ENCODE peak calls at places on chromosomes 3 and 15, in seven cellular contexts. M, B, U, L, X, Q and K are unnamed samples. For H3K4me1, the result is how much of the 10 kb centered on the place peaks cover.

GRCh38 chr3:10194328-10195071 is 29.8 kb downstream of the IRAK2 start:
- DNase-seq in M (no peak), B (no peak), U (no peak), L (no peak), X (peak), Q (no peak), K (peak)

GRCh38 chr3:132283440-132283839 is 33.8 kb upstream of the ACP3 start:
- DNase-seq in M (no peak), B (no peak), U (no peak), L (peak), X (no peak), Q (peak), K (no peak)

GRCh38 chr3:138303474-138303873 is 26.2 kb downstream of the NME9 start:
- DNase-seq in M (no peak), B (no peak), U (no peak), L (no peak), X (no peak), Q (no peak), K (no peak)

GRCh38 chr15:99504823-99505551 is 60.8 kb upstream of the MEF2A start:
- DNase-seq in M (no peak), B (no peak), U (peak), L (peak), X (no peak), Q (peak), K (no peak)

GRCh38 chr3:173411288-173412064 is 13.9 kb downstream of the NLGN1 start:
- DNase-seq in M (no peak), B (peak), U (peak), L (no peak), X (no peak), Q (peak), K (no peak)

GRCh38 chr3:9970020-9970652 is 16.5 kb downstream of the EMC3 start:
- DNase-seq in M (no peak), B (no peak), U (peak), L (no peak), X (no peak), Q (peak), K (peak)

GRCh38 chr3:174191895-174192294 is 667.2 kb upstream of the NAALADL2 start:
- DNase-seq in M (no peak), B (no peak), U (no peak), L (no peak), X (no peak), Q (no peak), K (no peak)

GRCh38 chr3:139264375-139264774 is 79.4 kb upstream of the MRPS22 start:
- DNase-seq in M (no peak), B (no peak), U (no peak), L (no peak), X (no peak), Q (no peak), K (no peak)

GRCh38 chr3:55702822-55703221 is 215.7 kb upstream of the WNT5A start:
- DNase-seq in M (no peak), B (no peak), U (no peak), L (no peak), X (no peak), Q (no peak), K (no peak)

GRCh38 chr15:75751116-75751875 is 38.6 kb upstream of the CSPG4 start:
- DNase-seq in M (no peak), B (no peak), U (no peak), L (peak), X (no peak), Q (no peak), K (no peak)

GRCh38 chr15:55654541-55654940 is 66.4 kb upstream of the PYGO1 start:
- DNase-seq in M (no peak), B (no peak), U (peak), L (no peak), X (no peak), Q (peak), K (no peak)

GRCh38 chr3:55483196-55484095 is 3.7 kb downstream of the WNT5A start:
- DNase-seq in M (no peak), B (no peak), U (no peak), L (peak), X (no peak), Q (no peak), K (peak)

GRCh38 chr15:65791335-65792129 is 561 bp downstream of the DENND4A start:
- DNase-seq in M (no peak), B (peak), U (no peak), L (no peak), X (no peak), Q (peak), K (peak)

GRCh38 chr3:24640330-24640877 is 145.8 kb upstream of the THRB start:
- DNase-seq in M (no peak), B (no peak), U (no peak), L (no peak), X (no peak), Q (peak), K (peak)

GRCh38 chr15:68304611-68305337 is 27.2 kb downstream of the FEM1B start:
- DNase-seq in M (no peak), B (no peak), U (no peak), L (peak), X (no peak), Q (no peak), K (peak)

GRCh38 chr3:171028025-171028778 is 1.7 kb upstream of the SLC2A2 start:
- DNase-seq in M (no peak), B (peak), U (peak), L (peak), X (peak), Q (peak), K (peak)

GRCh38 chr3:33491697-33492096 is 51.5 kb upstream of the UBP1 start:
- DNase-seq in M (no peak), B (no peak), U (no peak), L (no peak), X (no peak), Q (no peak), K (no peak)

GRCh38 chr3:100042144-100042543 is 72.2 kb downstream of the FILIP1L start:
- DNase-seq in M (no peak), B (no peak), U (peak), L (no peak), X (no peak), Q (peak), K (peak)

GRCh38 chr15:60003243-60004018 is 680 bp upstream of the FOXB1 start:
- DNase-seq in M (no peak), B (no peak), U (no peak), L (peak), X (peak), Q (no peak), K (no peak)

GRCh38 chr3:149152420-149152819 is 23.0 kb downstream of the HPS3 start:
- DNase-seq in M (no peak), B (no peak), U (peak), L (no peak), X (no peak), Q (peak), K (peak)

GRCh38 chr15:40044717-40045571 is 6.0 kb upstream of the SRP14 start:
- DNase-seq in M (peak), B (peak), U (peak), L (peak), X (peak), Q (peak), K (no peak)
- H3K4me1 ChIP-seq in M (under half), B (under half), U (under half), L (under half), X (half or more), Q (under half), K (under half)

GRCh38 chr3:126578702-126579101 is 20.0 kb upstream of the C3orf22 start:
- DNase-seq in M (no peak), B (no peak), U (no peak), L (no peak), X (no peak), Q (no peak), K (no peak)
- H3K27ac ChIP-seq in M (no peak), B (no peak), U (no peak), L (no peak), X (no peak), Q (no peak), K (no peak)

GRCh38 chr3:159797771-159798170 is 190.9 kb upstream of the IL12A start:
- DNase-seq in M (no peak), B (no peak), U (no peak), L (no peak), X (no peak), Q (no peak), K (no peak)
- H3K4me1 ChIP-seq in M (under half), B (under half), U (under half), L (under half), X (under half), Q (under half), K (under half)

GRCh38 chr3:13415236-13416001 is 4.7 kb downstream of the NUP210 start:
- DNase-seq in M (no peak), B (no peak), U (no peak), L (no peak), X (no peak), Q (no peak), K (no peak)

GRCh38 chr3:13420051-13420816 is at the start of gene NUP210:
- DNase-seq in M (no peak), B (peak), U (no peak), L (peak), X (no peak), Q (no peak), K (no peak)

GRCh38 chr3:13416002-13416793 is 3.9 kb downstream of the NUP210 start:
- DNase-seq in M (no peak), B (no peak), U (no peak), L (peak), X (no peak), Q (no peak), K (no peak)

GRCh38 chr3:13420817-13421755 is 964 bp upstream of the NUP210 start:
- DNase-seq in M (peak), B (peak), U (no peak), L (peak), X (peak), Q (no peak), K (no peak)

DNA sequence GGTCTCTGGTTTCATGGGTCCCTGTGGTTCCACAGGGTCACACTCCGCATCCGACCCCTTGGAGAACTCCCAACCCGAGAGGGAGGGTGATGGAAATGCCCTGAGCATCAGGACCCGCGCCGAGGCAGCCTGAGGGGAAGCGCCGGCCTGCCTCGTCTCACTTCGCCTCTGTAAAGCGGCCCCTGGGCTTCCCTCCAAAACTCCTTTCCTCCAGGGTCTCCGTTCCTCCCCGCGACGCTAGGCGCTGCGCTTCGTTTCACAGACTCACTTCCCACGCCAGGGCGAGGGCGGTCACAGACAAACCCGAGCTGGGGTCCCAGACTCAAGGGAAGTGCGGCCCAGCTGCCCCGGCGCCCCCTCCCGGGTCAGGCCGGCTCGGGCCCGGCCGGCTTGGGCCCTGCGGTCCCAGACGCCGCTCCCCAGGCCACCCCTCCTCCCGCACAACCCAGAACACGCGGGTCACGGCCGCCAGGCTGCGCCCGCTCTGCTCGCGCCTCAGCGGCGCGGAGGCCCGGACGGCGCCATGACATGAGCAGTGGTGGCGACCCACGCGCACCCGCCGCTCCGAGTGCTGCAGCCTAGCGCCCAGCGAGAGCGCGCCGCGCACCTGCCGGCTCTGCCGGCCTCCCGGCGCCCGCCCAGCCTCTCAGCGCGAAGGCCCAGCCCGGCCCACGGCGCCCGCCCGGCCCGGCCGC is 619 bp downstream of the NUP210 start:
- DNase-seq in M (no peak), B (peak), U (no peak), L (peak), X (peak), Q (no peak), K (no peak)
- H3K27ac ChIP-seq in M (peak), B (peak), U (no peak), L (no peak), X (peak), Q (no peak), K (no peak)

DNA sequence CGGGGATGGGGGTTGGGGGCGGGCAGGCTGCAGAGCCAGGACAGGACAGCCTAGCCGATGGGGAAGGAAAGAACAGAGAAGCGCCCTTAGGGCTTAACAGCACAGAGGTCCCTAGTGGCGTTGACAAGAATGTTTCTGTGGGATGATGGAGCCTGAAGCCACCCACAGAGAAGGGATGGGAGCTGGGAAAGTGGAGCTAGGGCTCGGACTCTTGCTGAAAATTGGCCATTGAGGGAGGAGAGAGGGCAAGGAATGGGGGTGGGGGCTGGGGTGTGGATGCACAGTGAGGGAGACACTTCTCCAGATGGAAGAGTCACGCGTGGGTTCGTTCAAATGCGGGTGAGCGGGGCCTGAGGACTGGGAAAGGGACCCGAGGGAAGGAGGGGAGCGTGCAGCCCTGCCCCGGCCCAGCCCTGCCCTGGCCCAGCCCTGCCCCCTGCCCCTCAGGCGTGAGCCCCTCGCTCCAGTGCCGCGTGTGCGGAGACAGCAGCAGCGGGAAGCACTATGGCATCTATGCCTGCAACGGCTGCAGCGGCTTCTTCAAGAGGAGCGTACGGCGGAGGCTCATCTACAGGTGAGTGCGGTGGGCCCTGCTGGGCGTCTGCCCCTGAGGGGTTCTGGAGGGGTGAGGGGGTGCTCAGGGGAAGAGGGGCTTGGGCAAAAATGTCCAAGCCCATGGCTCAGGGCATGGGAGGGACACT is 832 bp downstream of the NR2E3 start:
- DNase-seq in M (no peak), B (no peak), U (no peak), L (no peak), X (no peak), Q (no peak), K (no peak)
- H3K4me1 ChIP-seq in M (under half), B (under half), U (under half), L (under half), X (under half), Q (under half), K (under half)

GRCh38 chr3:31966978-31967592 is 14.0 kb downstream of the OSBPL10 start:
- DNase-seq in M (no peak), B (no peak), U (no peak), L (no peak), X (no peak), Q (no peak), K (no peak)
- H3K27ac ChIP-seq in M (no peak), B (no peak), U (peak), L (no peak), X (no peak), Q (no peak), K (peak)

GRCh38 chr3:13086594-13086993 is 13.4 kb upstream of the IQSEC1 start:
- DNase-seq in M (no peak), B (no peak), U (no peak), L (no peak), X (no peak), Q (no peak), K (no peak)
- H3K4me1 ChIP-seq in M (under half), B (under half), U (under half), L (under half), X (under half), Q (under half), K (under half)

GRCh38 chr3:14359348-14359747 is 43.1 kb upstream of the SLC6A6 start:
- DNase-seq in M (no peak), B (no peak), U (no peak), L (no peak), X (no peak), Q (no peak), K (no peak)
- H3K27ac ChIP-seq in M (no peak), B (no peak), U (no peak), L (no peak), X (no peak), Q (no peak), K (no peak)

DNA sequence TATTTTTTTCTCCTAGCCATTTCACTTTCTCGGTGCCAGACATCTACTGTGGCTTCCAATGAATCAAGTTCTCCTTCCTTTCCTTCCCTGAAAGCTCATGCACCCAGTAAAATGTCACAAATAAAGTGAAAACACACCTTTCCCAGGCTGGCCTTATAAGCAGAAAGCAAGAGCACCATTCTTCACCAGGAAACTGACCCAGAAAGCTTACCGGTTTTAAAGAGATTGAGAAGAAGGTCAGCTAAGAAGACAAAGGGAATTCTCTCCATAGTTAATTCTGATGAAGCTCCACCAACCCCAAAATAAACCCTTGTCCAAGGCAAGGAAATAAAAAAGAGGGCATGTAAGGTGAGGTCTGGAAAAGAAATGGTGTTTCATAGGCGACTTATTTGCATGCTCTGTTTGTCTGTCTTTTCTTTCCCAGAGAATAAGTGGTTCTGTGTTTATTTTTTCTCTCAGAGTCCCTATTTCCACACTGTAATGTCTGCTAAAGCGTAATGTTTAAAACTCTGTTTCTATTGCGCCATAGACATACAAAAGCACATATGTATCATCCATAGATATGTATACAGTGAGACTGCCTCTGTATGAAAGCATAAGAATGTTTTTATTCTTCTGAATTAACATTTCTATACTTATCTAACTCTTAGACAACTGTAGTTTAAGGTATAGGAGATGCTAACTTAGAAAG is 2.8 kb downstream of the LSAMP start:
- DNase-seq in M (no peak), B (no peak), U (peak), L (no peak), X (no peak), Q (no peak), K (no peak)
- H3K4me1 ChIP-seq in M (under half), B (under half), U (under half), L (under half), X (under half), Q (under half), K (under half)